ENCODE peak calls at places on chromosome 9, in five cellular contexts. One of them, this sample, is unnamed. For H3K36me3, the result is how much of the 10 kb centered on the place peaks cover.

GRCh38 chr9:76896035-76896434 is 9.9 kb downstream of the PRUNE2 start:
- DNase-seq in RWPE2: no peak
- DNase-seq in endothelial cell of umbilical vein: no peak
- DNase-seq in endodermal cell: no peak
- DNase-seq in GM06990: no peak
- DNase-seq in this sample: no peak

GRCh38 chr9:85067792-85068191 is 398.3 kb downstream of the NTRK2 start:
- DNase-seq in RWPE2: no peak
- DNase-seq in endothelial cell of umbilical vein: no peak
- DNase-seq in endodermal cell: peak
- DNase-seq in GM06990: peak
- DNase-seq in this sample: no peak

GRCh38 chr9:36092509-36093215 is 43.9 kb upstream of the GLIPR2 start:
- DNase-seq in RWPE2: no peak
- DNase-seq in endothelial cell of umbilical vein: no peak
- DNase-seq in endodermal cell: no peak
- DNase-seq in GM06990: peak
- DNase-seq in this sample: no peak

GRCh38 chr9:28264368-28264767 is 691.1 kb upstream of the C9orf72 start:
- DNase-seq in RWPE2: peak
- DNase-seq in endothelial cell of umbilical vein: no peak
- DNase-seq in endodermal cell: no peak
- DNase-seq in GM06990: no peak
- DNase-seq in this sample: no peak

GRCh38 chr9:129125478-129125877 is 14.3 kb downstream of the PTPA start:
- DNase-seq in RWPE2: no peak
- DNase-seq in endothelial cell of umbilical vein: no peak
- DNase-seq in endodermal cell: no peak
- DNase-seq in GM06990: peak
- DNase-seq in this sample: no peak

GRCh38 chr9:92746567-92747458 is 17.8 kb downstream of the BICD2 start:
- DNase-seq in RWPE2: no peak
- DNase-seq in endothelial cell of umbilical vein: peak
- DNase-seq in endodermal cell: no peak
- DNase-seq in GM06990: no peak
- DNase-seq in this sample: no peak

GRCh38 chr9:33435821-33436277 is 11.5 kb downstream of the AQP3 start:
- DNase-seq in RWPE2: no peak
- DNase-seq in endothelial cell of umbilical vein: no peak
- DNase-seq in endodermal cell: no peak
- DNase-seq in GM06990: no peak
- DNase-seq in this sample: no peak

GRCh38 chr9:37471942-37472679 is 6.9 kb upstream of the ZBTB5 start:
- DNase-seq in RWPE2: no peak
- DNase-seq in endothelial cell of umbilical vein: peak
- DNase-seq in endodermal cell: peak
- DNase-seq in GM06990: no peak
- DNase-seq in this sample: peak

GRCh38 chr9:126611592-126612328 is 2.0 kb upstream of the LMX1B start:
- DNase-seq in RWPE2: peak
- DNase-seq in endothelial cell of umbilical vein: peak
- DNase-seq in endodermal cell: peak
- DNase-seq in GM06990: peak
- DNase-seq in this sample: no peak

GRCh38 chr9:14097215-14097614 is 216.7 kb downstream of the NFIB start:
- DNase-seq in RWPE2: no peak
- DNase-seq in endothelial cell of umbilical vein: peak
- DNase-seq in endodermal cell: no peak
- DNase-seq in GM06990: no peak
- DNase-seq in this sample: peak

GRCh38 chr9:120936011-120936763 is 9.6 kb upstream of the TRAF1 start:
- DNase-seq in RWPE2: peak
- DNase-seq in endothelial cell of umbilical vein: peak
- DNase-seq in endodermal cell: peak
- DNase-seq in GM06990: peak
- DNase-seq in this sample: peak

GRCh38 chr9:109013678-109014145 is 413 bp upstream of the CTNNAL1 start:
- DNase-seq in RWPE2: no peak
- DNase-seq in endothelial cell of umbilical vein: no peak
- DNase-seq in endodermal cell: no peak
- DNase-seq in GM06990: no peak
- DNase-seq in this sample: peak

GRCh38 chr9:109781086-109781485 is 1.1 kb downstream of the PALM2AKAP2 start:
- DNase-seq in RWPE2: no peak
- DNase-seq in endothelial cell of umbilical vein: no peak
- DNase-seq in endodermal cell: no peak
- DNase-seq in GM06990: no peak
- DNase-seq in this sample: no peak

GRCh38 chr9:96080364-96080763 is 204.9 kb downstream of the ERCC6L2 start:
- DNase-seq in RWPE2: peak
- DNase-seq in endothelial cell of umbilical vein: no peak
- DNase-seq in endodermal cell: no peak
- DNase-seq in GM06990: no peak
- DNase-seq in this sample: peak

GRCh38 chr9:131478421-131478868 is 24.3 kb upstream of the POMT1 start:
- DNase-seq in RWPE2: no peak
- DNase-seq in endothelial cell of umbilical vein: peak
- DNase-seq in endodermal cell: peak
- DNase-seq in GM06990: no peak
- DNase-seq in this sample: no peak

GRCh38 chr9:90097237-90097636 is 492.4 kb downstream of the GADD45G start:
- DNase-seq in RWPE2: no peak
- DNase-seq in endothelial cell of umbilical vein: no peak
- DNase-seq in endodermal cell: no peak
- DNase-seq in GM06990: no peak
- DNase-seq in this sample: no peak

GRCh38 chr9:18185196-18185595 is 288.8 kb upstream of the ADAMTSL1 start:
- DNase-seq in RWPE2: no peak
- DNase-seq in endothelial cell of umbilical vein: no peak
- DNase-seq in endodermal cell: no peak
- DNase-seq in GM06990: no peak
- DNase-seq in this sample: no peak

GRCh38 chr9:95134457-95134881 is 183.0 kb downstream of the FANCC start:
- DNase-seq in RWPE2: no peak
- DNase-seq in endothelial cell of umbilical vein: no peak
- DNase-seq in endodermal cell: no peak
- DNase-seq in GM06990: no peak
- DNase-seq in this sample: no peak

GRCh38 chr9:111872886-111873285 is 23.7 kb upstream of the UGCG start:
- DNase-seq in RWPE2: no peak
- DNase-seq in endothelial cell of umbilical vein: no peak
- DNase-seq in endodermal cell: peak
- DNase-seq in GM06990: no peak
- DNase-seq in this sample: no peak

GRCh38 chr9:16316911-16317817 is 553.3 kb downstream of the BNC2 start:
- DNase-seq in RWPE2: no peak
- DNase-seq in endothelial cell of umbilical vein: no peak
- DNase-seq in endodermal cell: no peak
- DNase-seq in GM06990: no peak
- DNase-seq in this sample: no peak

GRCh38 chr9:87883990-87884389 is 1.3 kb downstream of the SPATA31E1 start:
- DNase-seq in RWPE2: no peak
- DNase-seq in endothelial cell of umbilical vein: no peak
- DNase-seq in endodermal cell: peak
- DNase-seq in GM06990: no peak
- DNase-seq in this sample: no peak

GRCh38 chr9:33080534-33080933 is 4.1 kb upstream of the SMU1 start:
- DNase-seq in RWPE2: no peak
- DNase-seq in endothelial cell of umbilical vein: no peak
- DNase-seq in endodermal cell: no peak
- DNase-seq in GM06990: no peak
- DNase-seq in this sample: no peak

GRCh38 chr9:135788576-135789300 is 86.8 kb downstream of the KCNT1 start:
- DNase-seq in RWPE2: no peak
- DNase-seq in endothelial cell of umbilical vein: no peak
- DNase-seq in endodermal cell: no peak
- DNase-seq in GM06990: no peak
- DNase-seq in this sample: no peak

GRCh38 chr9:70285246-70285645 is 26.5 kb downstream of the SMC5 start:
- DNase-seq in RWPE2: no peak
- DNase-seq in endothelial cell of umbilical vein: no peak
- DNase-seq in endodermal cell: no peak
- DNase-seq in GM06990: no peak
- DNase-seq in this sample: no peak

GRCh38 chr9:89384783-89385182 is 66.5 kb downstream of the SECISBP2 start:
- DNase-seq in RWPE2: no peak
- DNase-seq in endothelial cell of umbilical vein: no peak
- DNase-seq in endodermal cell: no peak
- DNase-seq in GM06990: no peak
- DNase-seq in this sample: no peak

GRCh38 chr9:135216236-135216635 is 128.8 kb downstream of the OLFM1 start:
- DNase-seq in RWPE2: peak
- DNase-seq in endothelial cell of umbilical vein: no peak
- DNase-seq in endodermal cell: no peak
- DNase-seq in GM06990: no peak
- DNase-seq in this sample: no peak

GRCh38 chr9:93301911-93302525 is 118.1 kb downstream of the WNK2 start:
- DNase-seq in RWPE2: no peak
- DNase-seq in endothelial cell of umbilical vein: no peak
- DNase-seq in endodermal cell: peak
- DNase-seq in GM06990: no peak
- DNase-seq in this sample: no peak

GRCh38 chr9:87909310-87910041 is 8.3 kb upstream of the SPATA31C1 start:
- DNase-seq in RWPE2: no peak
- DNase-seq in endothelial cell of umbilical vein: no peak
- DNase-seq in endodermal cell: peak
- DNase-seq in GM06990: no peak
- DNase-seq in this sample: no peak

GRCh38 chr9:134519403-134520070 is 122.1 kb upstream of the COL5A1 start:
- DNase-seq in RWPE2: no peak
- DNase-seq in endothelial cell of umbilical vein: no peak
- DNase-seq in endodermal cell: no peak
- DNase-seq in GM06990: no peak
- DNase-seq in this sample: no peak

GRCh38 chr9:130195638-130196037 is 23.4 kb downstream of the NCS1 start:
- DNase-seq in RWPE2: no peak
- DNase-seq in endothelial cell of umbilical vein: no peak
- DNase-seq in endodermal cell: no peak
- DNase-seq in GM06990: no peak
- DNase-seq in this sample: no peak

GRCh38 chr9:93116049-93116961 is 17.7 kb downstream of the NINJ1 start:
- DNase-seq in RWPE2: peak
- DNase-seq in endothelial cell of umbilical vein: no peak
- DNase-seq in endodermal cell: peak
- DNase-seq in GM06990: peak
- DNase-seq in this sample: no peak

GRCh38 chr9:86207193-86207592 is 52.3 kb downstream of the C9orf153 start:
- DNase-seq in RWPE2: no peak
- DNase-seq in endothelial cell of umbilical vein: no peak
- DNase-seq in endodermal cell: no peak
- DNase-seq in GM06990: no peak
- DNase-seq in this sample: no peak

GRCh38 chr9:124624735-124624992 is 117.5 kb upstream of the NR5A1 start:
- DNase-seq in RWPE2: no peak
- DNase-seq in endothelial cell of umbilical vein: no peak
- DNase-seq in endodermal cell: no peak
- DNase-seq in GM06990: no peak
- DNase-seq in this sample: no peak
- H3K36me3 ChIP-seq in RWPE2: under half
- H3K36me3 ChIP-seq in endothelial cell of umbilical vein: under half
- H3K36me3 ChIP-seq in endodermal cell: under half
- H3K36me3 ChIP-seq in GM06990: under half
- H3K36me3 ChIP-seq in this sample: under half

GRCh38 chr9:78821126-78821822 is 524.3 kb downstream of the PSAT1 start:
- DNase-seq in RWPE2: no peak
- DNase-seq in endothelial cell of umbilical vein: peak
- DNase-seq in endodermal cell: no peak
- DNase-seq in GM06990: no peak
- DNase-seq in this sample: no peak
- H3K4me3 ChIP-seq in RWPE2: no peak
- H3K4me3 ChIP-seq in endothelial cell of umbilical vein: no peak
- H3K4me3 ChIP-seq in endodermal cell: no peak
- H3K4me3 ChIP-seq in GM06990: no peak
- H3K4me3 ChIP-seq in this sample: no peak

DNA sequence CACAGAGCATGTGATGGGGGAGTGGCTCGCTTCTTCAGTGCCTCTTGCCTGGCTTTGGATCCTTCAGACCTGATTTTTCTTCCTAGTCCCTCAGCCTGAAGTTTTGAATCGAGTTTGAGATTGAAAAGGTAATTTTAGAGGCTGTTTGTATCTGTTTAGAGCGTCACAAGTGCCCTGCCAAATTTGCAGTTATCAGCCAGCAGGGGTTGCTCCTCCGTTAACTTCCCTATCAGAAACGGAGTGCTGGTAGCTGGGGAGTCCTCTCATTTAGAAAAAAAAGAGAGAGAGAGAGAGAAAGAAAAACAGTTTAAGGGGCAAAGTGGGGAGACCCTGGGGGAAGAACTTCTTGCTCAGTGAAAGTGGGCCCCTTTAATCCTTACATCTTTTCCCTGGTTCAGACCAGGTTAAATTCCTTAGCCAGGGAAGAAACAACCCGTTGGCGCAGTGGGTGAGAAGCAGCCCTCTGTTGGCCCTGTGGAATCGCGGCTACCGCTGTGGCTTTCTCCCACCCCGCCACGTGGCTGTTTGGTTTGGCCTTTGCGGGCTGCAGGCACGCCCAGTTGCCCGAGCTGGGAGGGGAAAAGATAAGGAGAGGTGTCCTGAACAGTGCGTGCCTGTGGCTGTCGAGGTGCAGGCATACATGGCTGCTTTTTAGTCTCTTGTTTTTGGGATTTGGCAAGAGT is 576.7 kb upstream of the ACO1 start:
- DNase-seq in RWPE2: no peak
- DNase-seq in endothelial cell of umbilical vein: no peak
- DNase-seq in endodermal cell: peak
- DNase-seq in GM06990: no peak
- DNase-seq in this sample: no peak
- TF ChIP-seq CTCF in RWPE2: peak
- TF ChIP-seq CTCF in endothelial cell of umbilical vein: no peak
- TF ChIP-seq CTCF in endodermal cell: peak
- TF ChIP-seq CTCF in GM06990: peak
- TF ChIP-seq CTCF in this sample: no peak

DNA sequence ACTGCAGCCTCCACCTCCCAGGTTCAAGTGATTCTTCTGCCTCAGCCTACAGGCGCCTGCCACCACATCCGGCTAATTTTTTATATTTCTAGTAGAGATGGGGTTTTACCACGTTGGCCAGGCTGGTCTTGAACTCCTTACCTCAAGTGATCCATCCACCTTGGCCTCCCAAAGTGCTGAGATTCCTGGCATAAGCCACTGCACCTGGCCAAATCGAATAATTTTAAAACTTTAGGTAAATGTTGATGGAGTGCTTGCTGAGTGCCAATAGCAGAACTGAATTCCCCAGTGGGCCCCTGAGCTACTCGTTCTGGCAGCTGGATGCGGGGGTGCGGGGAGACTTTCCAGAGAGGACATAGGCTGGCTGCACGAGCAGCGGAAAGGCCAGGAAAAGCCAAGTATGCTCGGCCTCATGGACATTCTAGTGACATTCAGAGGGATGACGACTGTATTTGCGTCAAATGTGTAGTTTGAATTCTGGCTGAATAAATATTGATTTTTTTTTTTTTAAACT is 16.8 kb downstream of the TRAF2 start:
- DNase-seq in RWPE2: no peak
- DNase-seq in endothelial cell of umbilical vein: no peak
- DNase-seq in endodermal cell: no peak
- DNase-seq in GM06990: no peak
- DNase-seq in this sample: no peak
- H3K36me3 ChIP-seq in RWPE2: half or more
- H3K36me3 ChIP-seq in endothelial cell of umbilical vein: under half
- H3K36me3 ChIP-seq in endodermal cell: half or more
- H3K36me3 ChIP-seq in GM06990: under half
- H3K36me3 ChIP-seq in this sample: under half